ENCODE peak calls at places on chromosomes 1 and 21, in five cellular contexts. J is left lung, D is Calu3, A is NCI-H446 treated with DMSO at 0.1 percent for 48 hours, F is GM19239. Q is an unnamed sample.

GRCh38 chr1:244319283-244320132 is 132.2 kb downstream of the ADSS2 start:
- DNase-seq in J (no peak), A (no peak), D (no peak), F (peak; percentile 54), Q (no peak)

GRCh38 chr1:224433041-224433670 is 1.4 kb downstream of the WDR26 start:
- DNase-seq in A (no peak), F (no peak), D (peak; percentile 21), J (peak; percentile 36), Q (no peak)

GRCh38 chr1:51535006-51535592 is 16.0 kb upstream of the EPS15 start:
- DNase-seq in F (no peak), A (peak; percentile 20), J (no peak), D (peak; percentile 55), Q (no peak)

GRCh38 chr1:33140153-33141149 is 41.4 kb downstream of the TRIM62 start:
- DNase-seq in A (no peak), D (no peak), F (no peak), J (no peak), Q (no peak)

GRCh38 chr1:64497484-64497883 is 27.6 kb downstream of the CACHD1 start:
- DNase-seq in J (no peak), F (no peak), D (no peak), A (no peak), Q (no peak)

GRCh38 chr1:32255072-32256071 is 4.3 kb downstream of the LCK start:
- DNase-seq in D (no peak), J (no peak), F (no peak), A (no peak), Q (no peak)

GRCh38 chr1:33548319-33548718 is 75.9 kb downstream of the ZSCAN20 start:
- DNase-seq in F (no peak), A (no peak), D (no peak), J (no peak), Q (no peak)

GRCh38 chr1:110673805-110674336 is 869 bp downstream of the KCNA3 start:
- DNase-seq in F (no peak), A (no peak), D (no peak), J (no peak), Q (no peak)

GRCh38 chr1:6473974-6474814 is 8.2 kb upstream of the TNFRSF25 start:
- DNase-seq in F (no peak), D (no peak), J (no peak), A (no peak), Q (no peak)

GRCh38 chr1:112460672-112461071 is 48.1 kb upstream of the WNT2B start:
- DNase-seq in A (no peak), J (no peak), D (no peak), F (no peak), Q (no peak)

GRCh38 chr1:244011251-244011650 is 39.8 kb upstream of the ZBTB18 start:
- DNase-seq in D (no peak), A (no peak), J (no peak), F (no peak), Q (no peak)

GRCh38 chr1:156246241-156246761 is 1.6 kb downstream of the PAQR6 start:
- DNase-seq in A (no peak), F (no peak), D (no peak), J (no peak), Q (no peak)

GRCh38 chr1:18974005-18974404 is 17.5 kb upstream of the IFFO2 start:
- DNase-seq in D (no peak), J (no peak), A (no peak), F (no peak), Q (no peak)

GRCh38 chr1:68321084-68321685 is 88.9 kb upstream of the WLS start:
- DNase-seq in D (peak; percentile 84), F (no peak), A (peak; percentile 31), J (peak; percentile 68), Q (no peak)

GRCh38 chr1:151047925-151048644 is 534 bp downstream of the C1orf56 start:
- DNase-seq in D (peak; percentile 79), J (peak; percentile 73), A (peak; percentile 24), F (no peak), Q (peak; percentile 22)

GRCh38 chr1:22143586-22144033 is 713 bp upstream of the WNT4 start:
- DNase-seq in D (peak; percentile 9), J (no peak), F (no peak), A (no peak), Q (no peak)

GRCh38 chr1:94619731-94620130 is 78.2 kb upstream of the F3 start:
- DNase-seq in D (no peak), F (no peak), A (no peak), J (no peak), Q (no peak)

GRCh38 chr1:181424786-181425403 is 58.4 kb upstream of the CACNA1E start:
- DNase-seq in A (peak; percentile 41), D (peak; percentile 83), J (peak; percentile 50), F (peak; percentile 27), Q (peak; percentile 71)

GRCh38 chr1:26126321-26127084 is 14.9 kb downstream of the PDIK1L start:
- DNase-seq in F (peak; percentile 44), D (peak; percentile 66), J (peak; percentile 34), A (no peak), Q (peak; percentile 32)

GRCh38 chr1:7536891-7537591 is 234.1 kb upstream of the VAMP3 start:
- DNase-seq in A (no peak), F (no peak), D (no peak), J (peak; percentile 31), Q (no peak)

GRCh38 chr21:34094949-34095348 is 21.6 kb downstream of the MRPS6 start:
- DNase-seq in J (no peak), A (no peak), D (no peak), F (no peak), Q (no peak)

GRCh38 chr1:11519629-11520031 is 40.7 kb downstream of the DISP3 start:
- DNase-seq in D (no peak), J (peak; percentile 20), A (no peak), F (no peak), Q (no peak)

GRCh38 chr1:7430646-7431045 is 340.4 kb upstream of the VAMP3 start:
- DNase-seq in J (no peak), A (no peak), D (no peak), F (no peak), Q (no peak)

GRCh38 chr21:27017251-27017650 is 50.4 kb upstream of the ADAMTS5 start:
- DNase-seq in F (no peak), A (no peak), J (no peak), D (no peak), Q (no peak)

GRCh38 chr1:60171793-60172192 is 98.2 kb upstream of the C1orf87 start:
- DNase-seq in J (no peak), F (no peak), D (no peak), A (no peak), Q (no peak)